ENCODE peak calls at places on chromosomes 16 and 17, in six cellular contexts. M is activated CD8-positive, alpha-beta memory T cell treated with anti-CD3 and anti-CD28 coated beads, Interleukin-2, amount 50 U/mL, for 48 hours; K is caudate nucleus; S is GM04503; N is activated CD4-positive, CD25-positive, alpha-beta regulatory T cell; I is HEK293T. F is an unnamed sample.

GRCh38 chr16:14354561-14355351 is 275.3 kb downstream of the PARN start:
- DNase-seq in M (no peak), K (no peak), S (no peak), N (no peak), I (no peak), F (no peak)

GRCh38 chr16:3171855-3172593 is 16.0 kb upstream of the OR1F1 start:
- DNase-seq in M (peak), K (peak), S (no peak), N (no peak), I (peak), F (no peak)

GRCh38 chr16:31561698-31562233 is 34.1 kb downstream of the AHSP start:
- DNase-seq in M (no peak), K (no peak), S (no peak), N (no peak), I (no peak), F (no peak)

GRCh38 chr17:42055003-42055402 is 4.6 kb upstream of the C17orf113 start:
- DNase-seq in M (no peak), K (no peak), S (no peak), N (no peak), I (no peak), F (no peak)

GRCh38 chr17:27939489-27940465 is 46.6 kb upstream of the LYRM9 start:
- DNase-seq in M (no peak), K (no peak), S (no peak), N (no peak), I (no peak), F (no peak)

GRCh38 chr17:28686296-28686695 is 24.3 kb downstream of the SUPT6H start:
- DNase-seq in M (no peak), K (no peak), S (no peak), N (no peak), I (no peak), F (no peak)

GRCh38 chr17:34154916-34155730 is 100.0 kb upstream of the CCL2 start:
- DNase-seq in M (no peak), K (peak), S (no peak), N (no peak), I (no peak), F (no peak)

GRCh38 chr17:8122923-8123694 is 797 bp downstream of the HES7 start:
- DNase-seq in M (peak), K (no peak), S (no peak), N (no peak), I (no peak), F (no peak)

GRCh38 chr17:59154335-59154720 is 658 bp downstream of the SKA2 start:
- DNase-seq in M (peak), K (peak), S (no peak), N (no peak), I (peak), F (no peak)

GRCh38 chr16:85430523-85431381 is 182.4 kb upstream of the GSE1 start:
- DNase-seq in M (no peak), K (no peak), S (no peak), N (no peak), I (no peak), F (no peak)